ENCODE peak calls at places on chromosomes 4 and X, in ten cellular contexts. R is sigmoid colon; M is NCI-H146; H is hippocampal formation; W is activated CD4-positive, alpha-beta T cell treated with anti-CD3 and anti-CD28 coated beads, Interleukin-2, amount 50 U/mL, for 1 hour; J is activated T-helper 1 cell treated with anti-CD3 and anti-CD28 coated beads, Interleukin-12 subunit alpha, Interleukin-12 subunit beta, Interleukin-2, Interleukin-4 antibody, amounts not matched to agents 30 ng/mL and 10 ng/mL and 1 ng/mL, durations not matched to agents 14 hours and 24 hours and 36 hours; N is skeletal muscle cell; G is left lobe of liver; E is amniotic stem cell; P is NCI-H524 treated with DMSO at 0.1 percent for 48 hours. V is an unnamed sample.

GRCh38 chrX:82412851-82413250 is 1095.2 kb upstream of the POU3F4 start:
- DNase-seq in R (no peak), M (no peak), H (no peak), W (no peak), J (no peak), N (no peak), G (no peak), E (no peak), P (no peak), V (no peak)

GRCh38 chrX:154542723-154543424 is 3.8 kb downstream of the G6PD start:
- DNase-seq in R (no peak), M (no peak), H (no peak), W (no peak), J (no peak), N (no peak), G (peak), E (no peak), P (no peak), V (peak)

GRCh38 chr4:168059251-168059650 is 33.1 kb upstream of the ANXA10 start:
- DNase-seq in R (no peak), M (no peak), H (no peak), W (no peak), J (no peak), N (peak), G (no peak), E (peak), P (no peak), V (no peak)

GRCh38 chrX:10197597-10198210 is 40.9 kb downstream of the CLCN4 start:
- DNase-seq in R (no peak), M (peak), H (no peak), W (no peak), J (no peak), N (no peak), G (no peak), E (no peak), P (no peak), V (no peak)

GRCh38 chr4:141833209-141833608 is 196.8 kb downstream of the IL15 start:
- DNase-seq in R (no peak), M (no peak), H (no peak), W (no peak), J (no peak), N (no peak), G (no peak), E (no peak), P (no peak), V (no peak)

GRCh38 chr4:8247047-8247930 is 22.3 kb upstream of the HTRA3 start:
- DNase-seq in R (peak), M (no peak), H (no peak), W (no peak), J (no peak), N (no peak), G (peak), E (no peak), P (no peak), V (no peak)

GRCh38 chr4:64598068-64598467 is 188.8 kb upstream of the TECRL start:
- DNase-seq in R (no peak), M (no peak), H (no peak), W (no peak), J (no peak), N (no peak), G (no peak), E (no peak), P (no peak), V (no peak)

GRCh38 chr4:165118256-165118909 is 5.7 kb upstream of the TMEM192 start:
- DNase-seq in R (no peak), M (no peak), H (no peak), W (no peak), J (no peak), N (no peak), G (no peak), E (no peak), P (no peak), V (no peak)

GRCh38 chr4:83212041-83212851 is 72.4 kb downstream of the COQ2 start:
- DNase-seq in R (no peak), M (peak), H (no peak), W (peak), J (peak), N (no peak), G (no peak), E (no peak), P (no peak), V (peak)

GRCh38 chr4:40763228-40763716 is 13.5 kb downstream of the NSUN7 start:
- DNase-seq in R (no peak), M (no peak), H (no peak), W (no peak), J (peak), N (peak), G (no peak), E (no peak), P (no peak), V (peak)

GRCh38 chrX:53481816-53482485 is 47.8 kb upstream of the HSD17B10 start:
- DNase-seq in R (peak), M (peak), H (no peak), W (peak), J (peak), N (no peak), G (no peak), E (peak), P (no peak), V (peak)